ENCODE peak calls at places on chromosome 18, in nine cellular contexts. One of them, this sample, is unnamed.
A peak's percentile ranks its signal among the peaks of the same experiment; 100 is the strongest.

GRCh38 chr18:8153887-8154583 is 455.2 kb upstream of the RAB12 start:
- DNase-seq in mammary epithelial cell: peak; percentile 79
- DNase-seq in frontal cortex: no peak
- DNase-seq in stimulated activated naive B cell treated with anti-CD40 and anti-IgM and Interleukin-4, amounts not matched to agents 10 μg/mL and 1 μg/mL and 100 μg/mL, for 72 hours: no peak
- DNase-seq in activated T-cell treated with anti-CD3 and anti-CD28 coated beads for 1 hour: no peak
- DNase-seq in thoracic aorta: no peak
- DNase-seq in BJ: peak; percentile 33
- DNase-seq in NCI-H510A treated with DMSO at 0.1 percent for 48 hours: no peak
- DNase-seq in activated CD8-positive, alpha-beta memory T cell treated with anti-CD3 and anti-CD28 coated beads, Interleukin-2, amount 50 U/mL, for 48 hours: no peak
- DNase-seq in this sample: no peak

GRCh38 chr18:79803611-79804051 is 5.9 kb downstream of the KCNG2 start:
- DNase-seq in mammary epithelial cell: no peak
- DNase-seq in NCI-H510A treated with DMSO at 0.1 percent for 48 hours: no peak
- DNase-seq in activated CD8-positive, alpha-beta memory T cell treated with anti-CD3 and anti-CD28 coated beads, Interleukin-2, amount 50 U/mL, for 48 hours: no peak
- DNase-seq in frontal cortex: no peak
- DNase-seq in stimulated activated naive B cell treated with anti-CD40 and anti-IgM and Interleukin-4, amounts not matched to agents 10 μg/mL and 1 μg/mL and 100 μg/mL, for 72 hours: no peak
- DNase-seq in BJ: no peak
- DNase-seq in thoracic aorta: no peak
- DNase-seq in activated T-cell treated with anti-CD3 and anti-CD28 coated beads for 1 hour: no peak
- DNase-seq in this sample: no peak

GRCh38 chr18:48024009-48024512 is 93.6 kb upstream of the SMAD2 start:
- DNase-seq in mammary epithelial cell: no peak
- DNase-seq in NCI-H510A treated with DMSO at 0.1 percent for 48 hours: no peak
- DNase-seq in frontal cortex: no peak
- DNase-seq in stimulated activated naive B cell treated with anti-CD40 and anti-IgM and Interleukin-4, amounts not matched to agents 10 μg/mL and 1 μg/mL and 100 μg/mL, for 72 hours: no peak
- DNase-seq in activated CD8-positive, alpha-beta memory T cell treated with anti-CD3 and anti-CD28 coated beads, Interleukin-2, amount 50 U/mL, for 48 hours: no peak
- DNase-seq in activated T-cell treated with anti-CD3 and anti-CD28 coated beads for 1 hour: no peak
- DNase-seq in thoracic aorta: no peak
- DNase-seq in BJ: no peak
- DNase-seq in this sample: no peak

GRCh38 chr18:11752116-11752911 is 63.2 kb downstream of the GNAL start:
- DNase-seq in stimulated activated naive B cell treated with anti-CD40 and anti-IgM and Interleukin-4, amounts not matched to agents 10 μg/mL and 1 μg/mL and 100 μg/mL, for 72 hours: no peak
- DNase-seq in activated CD8-positive, alpha-beta memory T cell treated with anti-CD3 and anti-CD28 coated beads, Interleukin-2, amount 50 U/mL, for 48 hours: no peak
- DNase-seq in activated T-cell treated with anti-CD3 and anti-CD28 coated beads for 1 hour: no peak
- DNase-seq in frontal cortex: peak; percentile 41
- DNase-seq in thoracic aorta: no peak
- DNase-seq in mammary epithelial cell: no peak
- DNase-seq in NCI-H510A treated with DMSO at 0.1 percent for 48 hours: peak; percentile 25
- DNase-seq in BJ: no peak
- DNase-seq in this sample: no peak

GRCh38 chr18:11258014-11258413 is 108.6 kb upstream of the PIEZO2 start:
- DNase-seq in activated CD8-positive, alpha-beta memory T cell treated with anti-CD3 and anti-CD28 coated beads, Interleukin-2, amount 50 U/mL, for 48 hours: no peak
- DNase-seq in stimulated activated naive B cell treated with anti-CD40 and anti-IgM and Interleukin-4, amounts not matched to agents 10 μg/mL and 1 μg/mL and 100 μg/mL, for 72 hours: no peak
- DNase-seq in thoracic aorta: no peak
- DNase-seq in activated T-cell treated with anti-CD3 and anti-CD28 coated beads for 1 hour: no peak
- DNase-seq in BJ: no peak
- DNase-seq in NCI-H510A treated with DMSO at 0.1 percent for 48 hours: no peak
- DNase-seq in frontal cortex: no peak
- DNase-seq in mammary epithelial cell: no peak
- DNase-seq in this sample: no peak

GRCh38 chr18:45998244-45998643 is 31.1 kb upstream of the EPG5 start:
- DNase-seq in activated CD8-positive, alpha-beta memory T cell treated with anti-CD3 and anti-CD28 coated beads, Interleukin-2, amount 50 U/mL, for 48 hours: no peak
- DNase-seq in thoracic aorta: no peak
- DNase-seq in mammary epithelial cell: no peak
- DNase-seq in activated T-cell treated with anti-CD3 and anti-CD28 coated beads for 1 hour: no peak
- DNase-seq in frontal cortex: no peak
- DNase-seq in stimulated activated naive B cell treated with anti-CD40 and anti-IgM and Interleukin-4, amounts not matched to agents 10 μg/mL and 1 μg/mL and 100 μg/mL, for 72 hours: no peak
- DNase-seq in NCI-H510A treated with DMSO at 0.1 percent for 48 hours: no peak
- DNase-seq in BJ: no peak
- DNase-seq in this sample: no peak

GRCh38 chr18:23694642-23695430 is 5.6 kb downstream of the LAMA3 start:
- DNase-seq in BJ: no peak
- DNase-seq in stimulated activated naive B cell treated with anti-CD40 and anti-IgM and Interleukin-4, amounts not matched to agents 10 μg/mL and 1 μg/mL and 100 μg/mL, for 72 hours: no peak
- DNase-seq in activated CD8-positive, alpha-beta memory T cell treated with anti-CD3 and anti-CD28 coated beads, Interleukin-2, amount 50 U/mL, for 48 hours: no peak
- DNase-seq in frontal cortex: no peak
- DNase-seq in NCI-H510A treated with DMSO at 0.1 percent for 48 hours: no peak
- DNase-seq in thoracic aorta: no peak
- DNase-seq in mammary epithelial cell: no peak
- DNase-seq in activated T-cell treated with anti-CD3 and anti-CD28 coated beads for 1 hour: no peak
- DNase-seq in this sample: no peak

GRCh38 chr18:22563098-22563707 is 145.5 kb upstream of the CTAGE1 start:
- DNase-seq in activated T-cell treated with anti-CD3 and anti-CD28 coated beads for 1 hour: no peak
- DNase-seq in stimulated activated naive B cell treated with anti-CD40 and anti-IgM and Interleukin-4, amounts not matched to agents 10 μg/mL and 1 μg/mL and 100 μg/mL, for 72 hours: no peak
- DNase-seq in BJ: no peak
- DNase-seq in activated CD8-positive, alpha-beta memory T cell treated with anti-CD3 and anti-CD28 coated beads, Interleukin-2, amount 50 U/mL, for 48 hours: no peak
- DNase-seq in frontal cortex: peak; percentile 51
- DNase-seq in thoracic aorta: no peak
- DNase-seq in mammary epithelial cell: peak; percentile 85
- DNase-seq in NCI-H510A treated with DMSO at 0.1 percent for 48 hours: peak; percentile 18
- DNase-seq in this sample: no peak

GRCh38 chr18:56067216-56067611 is 479.2 kb upstream of the TCF4 start:
- DNase-seq in thoracic aorta: no peak
- DNase-seq in frontal cortex: no peak
- DNase-seq in stimulated activated naive B cell treated with anti-CD40 and anti-IgM and Interleukin-4, amounts not matched to agents 10 μg/mL and 1 μg/mL and 100 μg/mL, for 72 hours: no peak
- DNase-seq in NCI-H510A treated with DMSO at 0.1 percent for 48 hours: no peak
- DNase-seq in BJ: peak; percentile 62
- DNase-seq in mammary epithelial cell: no peak
- DNase-seq in activated T-cell treated with anti-CD3 and anti-CD28 coated beads for 1 hour: no peak
- DNase-seq in activated CD8-positive, alpha-beta memory T cell treated with anti-CD3 and anti-CD28 coated beads, Interleukin-2, amount 50 U/mL, for 48 hours: no peak
- DNase-seq in this sample: no peak

GRCh38 chr18:46337206-46337710 is 233.1 kb downstream of the HAUS1 start:
- DNase-seq in NCI-H510A treated with DMSO at 0.1 percent for 48 hours: no peak
- DNase-seq in mammary epithelial cell: no peak
- DNase-seq in stimulated activated naive B cell treated with anti-CD40 and anti-IgM and Interleukin-4, amounts not matched to agents 10 μg/mL and 1 μg/mL and 100 μg/mL, for 72 hours: no peak
- DNase-seq in BJ: no peak
- DNase-seq in thoracic aorta: no peak
- DNase-seq in activated CD8-positive, alpha-beta memory T cell treated with anti-CD3 and anti-CD28 coated beads, Interleukin-2, amount 50 U/mL, for 48 hours: no peak
- DNase-seq in activated T-cell treated with anti-CD3 and anti-CD28 coated beads for 1 hour: no peak
- DNase-seq in frontal cortex: no peak
- DNase-seq in this sample: no peak

GRCh38 chr18:45324489-45325111 is 290.7 kb upstream of the SLC14A2 start:
- DNase-seq in activated CD8-positive, alpha-beta memory T cell treated with anti-CD3 and anti-CD28 coated beads, Interleukin-2, amount 50 U/mL, for 48 hours: no peak
- DNase-seq in frontal cortex: no peak
- DNase-seq in NCI-H510A treated with DMSO at 0.1 percent for 48 hours: no peak
- DNase-seq in BJ: peak; percentile 60
- DNase-seq in activated T-cell treated with anti-CD3 and anti-CD28 coated beads for 1 hour: no peak
- DNase-seq in stimulated activated naive B cell treated with anti-CD40 and anti-IgM and Interleukin-4, amounts not matched to agents 10 μg/mL and 1 μg/mL and 100 μg/mL, for 72 hours: no peak
- DNase-seq in mammary epithelial cell: no peak
- DNase-seq in thoracic aorta: peak; percentile 13
- DNase-seq in this sample: no peak

GRCh38 chr18:37534627-37535026 is 31.0 kb downstream of the CELF4 start:
- DNase-seq in BJ: no peak
- DNase-seq in frontal cortex: no peak
- DNase-seq in activated T-cell treated with anti-CD3 and anti-CD28 coated beads for 1 hour: no peak
- DNase-seq in mammary epithelial cell: no peak
- DNase-seq in activated CD8-positive, alpha-beta memory T cell treated with anti-CD3 and anti-CD28 coated beads, Interleukin-2, amount 50 U/mL, for 48 hours: no peak
- DNase-seq in stimulated activated naive B cell treated with anti-CD40 and anti-IgM and Interleukin-4, amounts not matched to agents 10 μg/mL and 1 μg/mL and 100 μg/mL, for 72 hours: no peak
- DNase-seq in thoracic aorta: no peak
- DNase-seq in NCI-H510A treated with DMSO at 0.1 percent for 48 hours: peak; percentile 44
- DNase-seq in this sample: no peak

GRCh38 chr18:27843783-27844415 is 333.0 kb downstream of the CDH2 start:
- DNase-seq in stimulated activated naive B cell treated with anti-CD40 and anti-IgM and Interleukin-4, amounts not matched to agents 10 μg/mL and 1 μg/mL and 100 μg/mL, for 72 hours: no peak
- DNase-seq in activated T-cell treated with anti-CD3 and anti-CD28 coated beads for 1 hour: no peak
- DNase-seq in BJ: peak; percentile 39
- DNase-seq in NCI-H510A treated with DMSO at 0.1 percent for 48 hours: no peak
- DNase-seq in thoracic aorta: no peak
- DNase-seq in mammary epithelial cell: peak; percentile 53
- DNase-seq in activated CD8-positive, alpha-beta memory T cell treated with anti-CD3 and anti-CD28 coated beads, Interleukin-2, amount 50 U/mL, for 48 hours: no peak
- DNase-seq in frontal cortex: no peak
- DNase-seq in this sample: no peak

GRCh38 chr18:10670856-10671255 is 145.0 kb downstream of the NAPG start:
- DNase-seq in frontal cortex: no peak
- DNase-seq in activated CD8-positive, alpha-beta memory T cell treated with anti-CD3 and anti-CD28 coated beads, Interleukin-2, amount 50 U/mL, for 48 hours: no peak
- DNase-seq in NCI-H510A treated with DMSO at 0.1 percent for 48 hours: no peak
- DNase-seq in mammary epithelial cell: no peak
- DNase-seq in BJ: no peak
- DNase-seq in thoracic aorta: no peak
- DNase-seq in stimulated activated naive B cell treated with anti-CD40 and anti-IgM and Interleukin-4, amounts not matched to agents 10 μg/mL and 1 μg/mL and 100 μg/mL, for 72 hours: no peak
- DNase-seq in activated T-cell treated with anti-CD3 and anti-CD28 coated beads for 1 hour: no peak
- DNase-seq in this sample: no peak

GRCh38 chr18:13398631-13399030 is 180.1 kb downstream of the LDLRAD4 start:
- DNase-seq in thoracic aorta: no peak
- DNase-seq in activated T-cell treated with anti-CD3 and anti-CD28 coated beads for 1 hour: no peak
- DNase-seq in mammary epithelial cell: no peak
- DNase-seq in BJ: no peak
- DNase-seq in activated CD8-positive, alpha-beta memory T cell treated with anti-CD3 and anti-CD28 coated beads, Interleukin-2, amount 50 U/mL, for 48 hours: no peak
- DNase-seq in stimulated activated naive B cell treated with anti-CD40 and anti-IgM and Interleukin-4, amounts not matched to agents 10 μg/mL and 1 μg/mL and 100 μg/mL, for 72 hours: no peak
- DNase-seq in frontal cortex: no peak
- DNase-seq in NCI-H510A treated with DMSO at 0.1 percent for 48 hours: no peak
- DNase-seq in this sample: no peak

GRCh38 chr18:12092398-12093229 is 1.0 kb upstream of the ANKRD62 start:
- DNase-seq in stimulated activated naive B cell treated with anti-CD40 and anti-IgM and Interleukin-4, amounts not matched to agents 10 μg/mL and 1 μg/mL and 100 μg/mL, for 72 hours: no peak
- DNase-seq in frontal cortex: no peak
- DNase-seq in mammary epithelial cell: no peak
- DNase-seq in BJ: no peak
- DNase-seq in activated T-cell treated with anti-CD3 and anti-CD28 coated beads for 1 hour: no peak
- DNase-seq in NCI-H510A treated with DMSO at 0.1 percent for 48 hours: peak; percentile 64
- DNase-seq in activated CD8-positive, alpha-beta memory T cell treated with anti-CD3 and anti-CD28 coated beads, Interleukin-2, amount 50 U/mL, for 48 hours: no peak
- DNase-seq in thoracic aorta: no peak
- DNase-seq in this sample: no peak

GRCh38 chr18:78542204-78542603 is 437.4 kb upstream of the SALL3 start:
- DNase-seq in frontal cortex: peak; percentile 43
- DNase-seq in BJ: no peak
- DNase-seq in stimulated activated naive B cell treated with anti-CD40 and anti-IgM and Interleukin-4, amounts not matched to agents 10 μg/mL and 1 μg/mL and 100 μg/mL, for 72 hours: no peak
- DNase-seq in activated CD8-positive, alpha-beta memory T cell treated with anti-CD3 and anti-CD28 coated beads, Interleukin-2, amount 50 U/mL, for 48 hours: no peak
- DNase-seq in mammary epithelial cell: peak; percentile 1
- DNase-seq in thoracic aorta: no peak
- DNase-seq in activated T-cell treated with anti-CD3 and anti-CD28 coated beads for 1 hour: no peak
- DNase-seq in NCI-H510A treated with DMSO at 0.1 percent for 48 hours: no peak
- DNase-seq in this sample: no peak

GRCh38 chr18:35998967-35999366 is 26.5 kb downstream of the RMP24 start:
- DNase-seq in activated CD8-positive, alpha-beta memory T cell treated with anti-CD3 and anti-CD28 coated beads, Interleukin-2, amount 50 U/mL, for 48 hours: no peak
- DNase-seq in NCI-H510A treated with DMSO at 0.1 percent for 48 hours: peak; percentile 31
- DNase-seq in thoracic aorta: no peak
- DNase-seq in mammary epithelial cell: no peak
- DNase-seq in frontal cortex: no peak
- DNase-seq in stimulated activated naive B cell treated with anti-CD40 and anti-IgM and Interleukin-4, amounts not matched to agents 10 μg/mL and 1 μg/mL and 100 μg/mL, for 72 hours: no peak
- DNase-seq in activated T-cell treated with anti-CD3 and anti-CD28 coated beads for 1 hour: no peak
- DNase-seq in BJ: no peak
- DNase-seq in this sample: no peak

GRCh38 chr18:8858888-8859511 is 153.6 kb downstream of the MTCL1 start:
- DNase-seq in NCI-H510A treated with DMSO at 0.1 percent for 48 hours: no peak
- DNase-seq in thoracic aorta: no peak
- DNase-seq in BJ: peak; percentile 91
- DNase-seq in activated CD8-positive, alpha-beta memory T cell treated with anti-CD3 and anti-CD28 coated beads, Interleukin-2, amount 50 U/mL, for 48 hours: no peak
- DNase-seq in activated T-cell treated with anti-CD3 and anti-CD28 coated beads for 1 hour: no peak
- DNase-seq in frontal cortex: no peak
- DNase-seq in stimulated activated naive B cell treated with anti-CD40 and anti-IgM and Interleukin-4, amounts not matched to agents 10 μg/mL and 1 μg/mL and 100 μg/mL, for 72 hours: no peak
- DNase-seq in mammary epithelial cell: peak; percentile 93
- DNase-seq in this sample: no peak

GRCh38 chr18:56097561-56098095 is 509.6 kb upstream of the TCF4 start:
- DNase-seq in frontal cortex: no peak
- DNase-seq in activated T-cell treated with anti-CD3 and anti-CD28 coated beads for 1 hour: no peak
- DNase-seq in thoracic aorta: no peak
- DNase-seq in NCI-H510A treated with DMSO at 0.1 percent for 48 hours: no peak
- DNase-seq in activated CD8-positive, alpha-beta memory T cell treated with anti-CD3 and anti-CD28 coated beads, Interleukin-2, amount 50 U/mL, for 48 hours: no peak
- DNase-seq in mammary epithelial cell: peak; percentile 16
- DNase-seq in BJ: no peak
- DNase-seq in stimulated activated naive B cell treated with anti-CD40 and anti-IgM and Interleukin-4, amounts not matched to agents 10 μg/mL and 1 μg/mL and 100 μg/mL, for 72 hours: no peak
- DNase-seq in this sample: no peak

GRCh38 chr18:79512461-79513380 is 117.0 kb downstream of the NFATC1 start:
- DNase-seq in activated T-cell treated with anti-CD3 and anti-CD28 coated beads for 1 hour: no peak
- DNase-seq in mammary epithelial cell: no peak
- DNase-seq in NCI-H510A treated with DMSO at 0.1 percent for 48 hours: no peak
- DNase-seq in frontal cortex: no peak
- DNase-seq in BJ: no peak
- DNase-seq in activated CD8-positive, alpha-beta memory T cell treated with anti-CD3 and anti-CD28 coated beads, Interleukin-2, amount 50 U/mL, for 48 hours: peak; percentile 49
- DNase-seq in thoracic aorta: no peak
- DNase-seq in stimulated activated naive B cell treated with anti-CD40 and anti-IgM and Interleukin-4, amounts not matched to agents 10 μg/mL and 1 μg/mL and 100 μg/mL, for 72 hours: no peak
- DNase-seq in this sample: no peak

GRCh38 chr18:78323453-78324230 is 656.0 kb upstream of the SALL3 start:
- DNase-seq in mammary epithelial cell: no peak
- DNase-seq in stimulated activated naive B cell treated with anti-CD40 and anti-IgM and Interleukin-4, amounts not matched to agents 10 μg/mL and 1 μg/mL and 100 μg/mL, for 72 hours: no peak
- DNase-seq in activated CD8-positive, alpha-beta memory T cell treated with anti-CD3 and anti-CD28 coated beads, Interleukin-2, amount 50 U/mL, for 48 hours: no peak
- DNase-seq in BJ: no peak
- DNase-seq in NCI-H510A treated with DMSO at 0.1 percent for 48 hours: peak; percentile 14
- DNase-seq in activated T-cell treated with anti-CD3 and anti-CD28 coated beads for 1 hour: no peak
- DNase-seq in frontal cortex: no peak
- DNase-seq in thoracic aorta: no peak
- DNase-seq in this sample: no peak

GRCh38 chr18:79598046-79598884 is 81.3 kb upstream of the CTDP1 start:
- DNase-seq in NCI-H510A treated with DMSO at 0.1 percent for 48 hours: no peak
- DNase-seq in activated T-cell treated with anti-CD3 and anti-CD28 coated beads for 1 hour: no peak
- DNase-seq in thoracic aorta: no peak
- DNase-seq in stimulated activated naive B cell treated with anti-CD40 and anti-IgM and Interleukin-4, amounts not matched to agents 10 μg/mL and 1 μg/mL and 100 μg/mL, for 72 hours: no peak
- DNase-seq in BJ: no peak
- DNase-seq in mammary epithelial cell: no peak
- DNase-seq in activated CD8-positive, alpha-beta memory T cell treated with anti-CD3 and anti-CD28 coated beads, Interleukin-2, amount 50 U/mL, for 48 hours: no peak
- DNase-seq in frontal cortex: no peak
- DNase-seq in this sample: no peak